ENCODE peak calls at places on chromosomes 1 and 21, in eight cellular contexts. I, H, T, L, J, A, K and Q are unnamed samples.

GRCh38 chr1:97350241-97350640 is 570.6 kb downstream of the DPYD start:
- DNase-seq in I (no peak), T (no peak), A (no peak), H (no peak), J (no peak), L (no peak), K (no peak), Q (no peak)

GRCh38 chr1:99979071-99979470 is 9.3 kb downstream of the SLC35A3 start:
- DNase-seq in K (no peak), J (no peak), I (no peak), H (no peak), T (no peak), L (no peak), A (no peak), Q (no peak)

GRCh38 chr1:26296340-26297056 is 9.9 kb downstream of the UBXN11 start:
- DNase-seq in A (no peak), H (no peak), K (no peak), I (no peak), L (no peak), J (no peak), T (no peak), Q (no peak)

GRCh38 chr1:188642585-188643168 is 1813.9 kb downstream of the PLA2G4A start:
- DNase-seq in L (no peak), K (no peak), I (no peak), A (no peak), J (no peak), H (no peak), T (no peak), Q (no peak)

GRCh38 chr1:240310226-240310925 is 218.7 kb downstream of the FMN2 start:
- DNase-seq in L (no peak), I (no peak), J (no peak), K (no peak), T (no peak), H (no peak), A (no peak), Q (no peak)

GRCh38 chr1:236103646-236104218 is 38.6 kb upstream of the GPR137B start:
- DNase-seq in A (peak; percentile 83), H (no peak), J (peak; percentile 85), T (peak; percentile 42), L (peak; percentile 77), I (peak; percentile 82), K (no peak), Q (peak; percentile 39)

GRCh38 chr1:15425961-15426360 is 12.3 kb upstream of the CTRC start:
- DNase-seq in J (no peak), A (no peak), I (no peak), K (no peak), T (no peak), H (no peak), L (no peak), Q (no peak)

GRCh38 chr1:100921110-100921706 is 25.3 kb downstream of the SLC30A7 start:
- DNase-seq in K (no peak), H (peak; percentile 22), A (peak; percentile 44), L (peak; percentile 23), T (peak; percentile 35), J (peak; percentile 1), I (peak; percentile 76), Q (peak; percentile 5)

GRCh38 chr21:32802954-32803353 is 31.4 kb upstream of the PAXBP1 start:
- DNase-seq in H (no peak), K (no peak), I (no peak), A (no peak), J (no peak), T (no peak), L (no peak), Q (no peak)

GRCh38 chr1:157961805-157962762 is 31.4 kb upstream of the KIRREL1 start:
- DNase-seq in L (no peak), A (no peak), H (no peak), J (peak; percentile 33), K (no peak), T (no peak), I (peak; percentile 15), Q (no peak)

GRCh38 chr1:8497196-8497878 is 179.4 kb downstream of the SLC45A1 start:
- DNase-seq in K (no peak), J (no peak), I (no peak), T (no peak), A (no peak), L (no peak), H (no peak), Q (peak; percentile 43)

GRCh38 chr1:111643097-111643496 is 23.5 kb downstream of the RAP1A start:
- DNase-seq in A (no peak), J (no peak), K (no peak), T (no peak), I (no peak), L (no peak), H (no peak), Q (no peak)

DNA sequence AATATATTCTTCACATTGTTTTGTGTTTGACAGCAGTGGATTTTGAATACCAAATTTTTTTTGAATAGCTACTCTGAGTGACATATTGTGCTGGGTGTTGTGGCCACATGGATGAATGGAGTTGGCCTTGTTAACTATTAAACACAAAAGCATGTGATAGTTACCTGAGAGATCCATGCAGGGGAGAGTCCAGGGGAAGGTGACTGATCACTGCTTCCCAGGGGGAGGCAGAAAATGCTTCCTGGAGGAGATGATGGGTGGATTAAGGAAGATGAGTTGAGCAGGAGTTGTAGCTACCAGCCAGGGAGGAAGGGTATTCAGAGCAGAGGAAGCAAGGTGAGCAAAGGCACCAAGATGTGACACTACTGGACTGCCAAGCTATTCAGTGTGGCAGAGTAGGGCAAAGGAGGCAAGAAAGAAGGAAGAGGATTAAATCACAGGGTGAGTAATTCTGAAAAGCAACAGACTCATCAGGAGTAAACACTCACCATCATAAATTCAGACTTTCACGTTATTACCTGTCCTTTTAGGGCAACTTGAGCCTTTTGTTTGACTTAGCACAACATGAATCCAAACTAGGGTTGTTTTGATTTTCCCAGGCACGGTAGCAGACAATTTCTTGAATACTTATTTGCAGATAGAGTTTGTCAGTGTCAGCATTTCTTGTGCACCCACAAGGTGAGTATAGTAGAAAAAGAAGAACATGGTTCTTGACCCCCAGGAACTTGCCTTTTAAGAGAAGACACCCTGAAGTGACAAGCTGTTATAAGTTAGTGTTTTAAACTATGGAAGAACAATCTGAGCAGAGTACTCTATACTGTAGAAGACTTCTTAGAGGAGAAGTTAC is 4.2 kb downstream of the CD46 start:
- DNase-seq in L (no peak), I (no peak), K (no peak), H (no peak), A (no peak), J (no peak), T (no peak), Q (peak; percentile 22)
- TF ChIP-seq REST in L (no peak), I (no peak), K (no peak), H (no peak), A (no peak), J (no peak), T (no peak), Q (no peak)

GRCh38 chr1:43549921-43550597 is 19.4 kb downstream of the PTPRF start:
- DNase-seq in L (peak; percentile 90), H (peak; percentile 68), I (peak; percentile 97), K (no peak), A (no peak), J (no peak), T (no peak), Q (no peak)
- H3K4me1 ChIP-seq in L (peaks cover 8% of the 10 kb centered on the region), H (peaks cover 51% of the 10 kb centered on the region), I (peaks cover 64% of the 10 kb centered on the region), K (no peaks in the 10 kb centered on the region), A (no peaks in the 10 kb centered on the region), J (peaks cover 75% of the 10 kb centered on the region), T (peaks cover 48% of the 10 kb centered on the region), Q (no peaks in the 10 kb centered on the region)

GRCh38 chr21:16320110-16320509 is 590.3 kb downstream of the USP25 start:
- DNase-seq in J (no peak), L (no peak), K (no peak), I (no peak), H (no peak), T (no peak), A (no peak), Q (no peak)
- TF ChIP-seq REST in J (no peak), L (no peak), K (no peak), I (no peak), H (no peak), T (no peak), A (no peak), Q (no peak)

DNA sequence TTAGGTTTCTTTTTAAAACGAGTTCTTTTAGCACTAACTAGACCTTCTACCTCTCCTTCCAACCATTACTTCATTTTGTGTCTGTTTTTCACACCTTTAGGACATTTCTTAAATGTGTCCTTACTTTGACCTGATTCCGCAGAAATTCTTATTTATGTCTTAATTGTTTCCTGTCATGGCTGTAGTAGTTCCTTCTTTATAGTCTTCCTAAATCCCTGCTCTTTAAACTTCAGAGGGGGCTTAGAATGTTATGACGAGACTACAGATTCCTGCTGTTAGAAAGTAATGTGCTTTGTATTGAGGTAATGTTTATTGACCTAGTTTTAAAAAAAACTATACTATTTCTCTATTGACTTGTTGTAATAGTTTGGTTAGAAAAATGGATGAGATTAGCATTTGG is 70.4 kb downstream of the HMCN1 start:
- DNase-seq in A (no peak), H (no peak), T (no peak), L (no peak), K (no peak), I (no peak), J (no peak), Q (no peak)
- H3K4me1 ChIP-seq in A (peaks cover 10% of the 10 kb centered on the region), H (no peaks in the 10 kb centered on the region), T (no peaks in the 10 kb centered on the region), L (no peaks in the 10 kb centered on the region), K (no peaks in the 10 kb centered on the region), I (no peaks in the 10 kb centered on the region), J (no peaks in the 10 kb centered on the region), Q (no peaks in the 10 kb centered on the region)

GRCh38 chr1:107141491-107142369 is 891 bp downstream of the NTNG1 start:
- DNase-seq in T (peak; percentile 7), I (peak; percentile 73), K (no peak), J (no peak), L (peak; percentile 25), A (peak; percentile 44), H (peak; percentile 16), Q (no peak)

GRCh38 chr1:107138166-107138565 is 2.7 kb upstream of the NTNG1 start:
- DNase-seq in K (no peak), I (no peak), L (no peak), T (no peak), J (no peak), A (no peak), H (no peak), Q (no peak)

GRCh38 chr1:107140703-107141490 is at the start of gene NTNG1:
- DNase-seq in L (no peak), T (no peak), K (no peak), I (peak; percentile 69), H (no peak), J (no peak), A (peak; percentile 67), Q (no peak)

GRCh38 chr1:107139833-107140702 is 771 bp upstream of the NTNG1 start:
- DNase-seq in I (peak; percentile 86), H (no peak), L (no peak), A (peak; percentile 65), J (no peak), K (no peak), T (no peak), Q (no peak)

GRCh38 chr1:107138767-107139445 is 1.9 kb upstream of the NTNG1 start:
- DNase-seq in H (no peak), L (no peak), I (peak; percentile 11), K (no peak), T (no peak), A (no peak), J (no peak), Q (no peak)
- TF ChIP-seq REST in H (no peak), L (no peak), I (no peak), K (no peak), T (no peak), A (no peak), J (no peak), Q (no peak)

GRCh38 chr1:67814121-67814772 is 19.0 kb downstream of the GNG12 start:
- DNase-seq in T (no peak), H (no peak), K (no peak), I (no peak), A (no peak), L (no peak), J (no peak), Q (no peak)
- H3K4me1 ChIP-seq in T (peaks cover 19% of the 10 kb centered on the region), H (peaks cover 3% of the 10 kb centered on the region), K (no peaks in the 10 kb centered on the region), I (peaks cover 19% of the 10 kb centered on the region), A (peaks cover 13% of the 10 kb centered on the region), L (no peaks in the 10 kb centered on the region), J (peaks cover 46% of the 10 kb centered on the region), Q (peaks cover 27% of the 10 kb centered on the region)